ENCODE peak calls at places on chromosomes 5 and 9, in seven cellular contexts. F, M, J, V, K, H and E are unnamed samples.

GRCh38 chr5:145345883-145346282 is 489.3 kb downstream of the PRELID2 start:
- DNase-seq in F (no peak), M (no peak), J (no peak), V (no peak), K (no peak), H (no peak), E (no peak)

GRCh38 chr5:115349001-115349817 is 52.8 kb upstream of the CCDC112 start:
- DNase-seq in F (no peak), M (no peak), J (no peak), V (peak), K (peak), H (no peak), E (peak)

GRCh38 chr5:177045628-177046027 is 23.1 kb downstream of the ZNF346 start:
- DNase-seq in F (no peak), M (no peak), J (no peak), V (no peak), K (no peak), H (no peak), E (no peak)

GRCh38 chr9:99011161-99011709 is 67.5 kb downstream of the COL15A1 start:
- DNase-seq in F (no peak), M (no peak), J (no peak), V (no peak), K (peak), H (no peak), E (peak)

GRCh38 chr9:130659699-130660248 is 4.6 kb upstream of the PRDM12 start:
- DNase-seq in F (no peak), M (no peak), J (no peak), V (no peak), K (peak), H (no peak), E (no peak)

GRCh38 chr9:110691002-110691549 is 22.5 kb downstream of the MUSK start:
- DNase-seq in F (no peak), M (no peak), J (no peak), V (no peak), K (no peak), H (no peak), E (peak)

GRCh38 chr9:79193001-79193400 is 378.8 kb upstream of the TLE4 start:
- DNase-seq in F (no peak), M (no peak), J (no peak), V (no peak), K (no peak), H (no peak), E (no peak)

GRCh38 chr5:173486355-173486754 is 130.1 kb downstream of the BOD1 start:
- DNase-seq in F (no peak), M (no peak), J (no peak), V (no peak), K (no peak), H (no peak), E (no peak)

GRCh38 chr9:128292009-128292408 is 15.9 kb downstream of the SWI5 start:
- DNase-seq in F (no peak), M (no peak), J (no peak), V (no peak), K (no peak), H (no peak), E (no peak)

GRCh38 chr5:87231037-87231808 is 36.5 kb upstream of the RASA1 start:
- DNase-seq in F (no peak), M (no peak), J (no peak), V (no peak), K (no peak), H (no peak), E (no peak)

GRCh38 chr9:97491216-97491999 is 10.1 kb upstream of the TMOD1 start:
- DNase-seq in F (no peak), M (no peak), J (no peak), V (no peak), K (no peak), H (no peak), E (no peak)

GRCh38 chr5:143318270-143318669 is 85.2 kb downstream of the NR3C1 start:
- DNase-seq in F (no peak), M (no peak), J (no peak), V (no peak), K (no peak), H (no peak), E (no peak)